ENCODE peak calls at places on chromosomes 6 and 20, in four cellular contexts. V is mucosa of descending colon; J is CD8-positive, alpha-beta T cell; L is fibroblast of lung. N is an unnamed sample.

GRCh38 chr6:39816744-39817143 is 24.6 kb downstream of the DAAM2 start:
- DNase-seq in V (no peak), J (no peak), L (no peak), N (no peak)

GRCh38 chr6:150301871-150302800 is 66.7 kb upstream of the IYD start:
- DNase-seq in V (no peak), J (no peak), L (peak; percentile 55), N (peak; percentile 37)

GRCh38 chr6:158024566-158025297 is 43.1 kb downstream of the SYNJ2 start:
- DNase-seq in V (peak; percentile 14), J (no peak), L (peak; percentile 71), N (no peak)

GRCh38 chr6:168890306-168890995 is 363.2 kb downstream of the THBS2 start:
- DNase-seq in V (no peak), J (no peak), L (no peak), N (no peak)

GRCh38 chr6:151514000-151514730 is 20.3 kb downstream of the CCDC170 start:
- DNase-seq in V (no peak), J (no peak), L (no peak), N (no peak)

GRCh38 chr6:25883991-25884390 is 9.9 kb upstream of the SLC17A3 start:
- DNase-seq in V (no peak), J (no peak), L (peak; percentile 84), N (no peak)

GRCh38 chr6:44661631-44662030 is 274.1 kb downstream of the CDC5L start:
- DNase-seq in V (no peak), J (no peak), L (no peak), N (no peak)

GRCh38 chr20:49288784-49289696 is 11.2 kb upstream of the ZNFX1 start:
- DNase-seq in V (no peak), J (no peak), L (no peak), N (no peak)

GRCh38 chr20:53402233-53403005 is 191.2 kb downstream of the ZNF217 start:
- DNase-seq in V (no peak), J (peak; percentile 57), L (no peak), N (no peak)

GRCh38 chr20:5135363-5136012 is 8.7 kb downstream of the CDS2 start:
- DNase-seq in V (no peak), J (no peak), L (no peak), N (no peak)

GRCh38 chr6:154507209-154507898 is 3.1 kb downstream of the CNKSR3 start:
- DNase-seq in V (no peak), J (no peak), L (no peak), N (no peak)

GRCh38 chr6:136039185-136039584 is 187.7 kb downstream of the PDE7B start:
- DNase-seq in V (no peak), J (no peak), L (peak; percentile 41), N (no peak)

GRCh38 chr6:42199106-42199981 is 4.6 kb upstream of the GUCA1B start:
- DNase-seq in V (no peak), J (no peak), L (peak; percentile 77), N (no peak)

GRCh38 chr6:29553268-29554057 is 6.1 kb downstream of the UBD start:
- DNase-seq in V (peak; percentile 54), J (peak; percentile 17), L (peak; percentile 57), N (peak; percentile 56)

GRCh38 chr6:13229205-13230085 is 98.9 kb downstream of the TBC1D7 start:
- DNase-seq in V (no peak), J (peak; percentile 14), L (no peak), N (peak; percentile 72)

GRCh38 chr6:84767591-84768201 is 3.3 kb upstream of the TBX18 start:
- DNase-seq in V (no peak), J (no peak), L (no peak), N (no peak)

GRCh38 chr6:16872543-16873230 is 111.4 kb upstream of the ATXN1 start:
- DNase-seq in V (no peak), J (no peak), L (no peak), N (no peak)
- TF ChIP-seq CTCF in V (no peak), J (no peak), L (no peak), N (peak; percentile 16)

GRCh38 chr6:3451498-3451897 is 5.4 kb downstream of the SLC22A23 start:
- DNase-seq in V (no peak), J (no peak), L (no peak), N (no peak)

GRCh38 chr6:3454206-3455016 is 2.4 kb downstream of the SLC22A23 start:
- DNase-seq in V (no peak), J (no peak), L (no peak), N (no peak)

GRCh38 chr6:3455121-3455489 is 1.7 kb downstream of the SLC22A23 start:
- DNase-seq in V (peak; percentile 65), J (peak; percentile 51), L (no peak), N (no peak)

GRCh38 chr6:3455490-3456394 is 1.1 kb downstream of the SLC22A23 start:
- DNase-seq in V (peak; percentile 77), J (peak; percentile 13), L (no peak), N (no peak)

GRCh38 chr6:3453410-3453809 is 3.4 kb downstream of the SLC22A23 start:
- DNase-seq in V (no peak), J (no peak), L (no peak), N (no peak)
- TF ChIP-seq CTCF in V (no peak), J (no peak), L (no peak), N (peak; percentile 7)

DNA sequence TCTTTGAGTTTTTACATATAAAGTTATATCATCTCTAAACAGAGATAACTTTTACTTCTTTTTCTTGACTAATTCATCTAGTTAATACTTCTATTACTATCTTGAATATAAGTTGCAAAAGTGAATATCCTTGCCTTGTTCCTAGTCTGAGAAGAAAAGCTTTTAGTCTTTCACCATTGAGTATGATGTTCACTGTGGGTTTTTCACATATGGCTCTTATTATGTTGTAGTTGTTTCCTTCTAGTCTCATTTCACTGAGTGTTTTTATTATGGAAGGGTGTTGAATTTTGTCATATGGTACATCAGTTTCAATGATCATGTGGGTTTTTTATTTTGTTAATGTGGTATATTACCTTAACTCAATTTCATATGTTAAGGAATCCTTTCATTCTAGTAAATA is 488.3 kb downstream of the COL12A1 start:
- DNase-seq in V (no peak), J (no peak), L (no peak), N (no peak)
- TF ChIP-seq CTCF in V (no peak), J (no peak), L (no peak), N (no peak)

GRCh38 chr20:62605996-62606395 is 36.3 kb upstream of the SLCO4A1 start:
- DNase-seq in V (no peak), J (no peak), L (no peak), N (no peak)

GRCh38 chr20:62608218-62608565 is 34.1 kb upstream of the SLCO4A1 start:
- DNase-seq in V (no peak), J (no peak), L (no peak), N (no peak)

GRCh38 chr20:62609170-62609786 is 33.0 kb upstream of the SLCO4A1 start:
- DNase-seq in V (no peak), J (no peak), L (no peak), N (no peak)

GRCh38 chr20:62606551-62607201 is 35.6 kb upstream of the SLCO4A1 start:
- DNase-seq in V (no peak), J (no peak), L (peak; percentile 54), N (no peak)

GRCh38 chr20:62607366-62608217 is 34.7 kb upstream of the SLCO4A1 start:
- DNase-seq in V (no peak), J (no peak), L (no peak), N (no peak)
- TF ChIP-seq CTCF in V (no peak), J (no peak), L (no peak), N (no peak)

GRCh38 chr6:17820055-17820454 is 113.3 kb upstream of the NUP153 start:
- DNase-seq in V (no peak), J (no peak), L (peak; percentile 8), N (no peak)
- TF ChIP-seq CTCF in V (no peak), J (no peak), L (no peak), N (no peak)

GRCh38 chr6:53344993-53345392 is 3.8 kb downstream of the ELOVL5 start:
- DNase-seq in V (no peak), J (no peak), L (no peak), N (no peak)

GRCh38 chr6:53347921-53348435 is 772 bp downstream of the ELOVL5 start:
- DNase-seq in V (peak; percentile 77), J (peak; percentile 47), L (peak; percentile 57), N (peak; percentile 36)

GRCh38 chr6:53349209-53349693 is 501 bp upstream of the ELOVL5 start:
- DNase-seq in V (no peak), J (no peak), L (no peak), N (no peak)

GRCh38 chr6:53347250-53347920 is 1.4 kb downstream of the ELOVL5 start:
- DNase-seq in V (no peak), J (peak; percentile 24), L (peak; percentile 44), N (peak; percentile 32)

GRCh38 chr6:53348436-53349208 is at the start of gene ELOVL5:
- DNase-seq in V (peak; percentile 93), J (peak; percentile 96), L (peak; percentile 99), N (peak; percentile 86)
- TF ChIP-seq CTCF in V (no peak), J (no peak), L (no peak), N (no peak)

N was measured in GM10248.